ENCODE peak calls at places on chromosomes 12 and 14, in five cellular contexts. A is heart right ventricle, Q is fibroblast of mammary gland, R is lung, Z is HepG2. E is an unnamed sample.
A peak's percentile ranks its signal among the peaks of the same experiment; 100 is the strongest.

GRCh38 chr14:32458720-32459119 is 129.6 kb downstream of the AKAP6 start:
- DNase-seq in A (no peak), Q (no peak), R (no peak), Z (no peak), E (no peak)

GRCh38 chr12:6222009-6222702 is 22.0 kb downstream of the CD9 start:
- DNase-seq in A (no peak), Q (no peak), R (no peak), Z (peak; percentile 46), E (no peak)

GRCh38 chr14:88209273-88209672 is 113.8 kb downstream of the KCNK10 start:
- DNase-seq in A (no peak), Q (no peak), R (no peak), Z (no peak), E (no peak)

GRCh38 chr12:122081108-122081696 is 2.6 kb downstream of the MLXIP start:
- DNase-seq in A (no peak), Q (peak; percentile 53), R (no peak), Z (no peak), E (no peak)

GRCh38 chr14:52829527-52829926 is 38.1 kb upstream of the GNPNAT1 start:
- DNase-seq in A (no peak), Q (no peak), R (no peak), Z (no peak), E (no peak)

GRCh38 chr14:68569970-68570409 is 222.9 kb downstream of the ZFP36L1 start:
- DNase-seq in A (no peak), Q (no peak), R (no peak), Z (peak; percentile 51), E (no peak)

GRCh38 chr12:1720494-1720893 is 29.6 kb downstream of the ADIPOR2 start:
- DNase-seq in A (no peak), Q (no peak), R (no peak), Z (no peak), E (no peak)

GRCh38 chr12:94872671-94873367 is 130.7 kb downstream of the NDUFA12 start:
- DNase-seq in A (no peak), Q (no peak), R (no peak), Z (no peak), E (peak; percentile 19)

GRCh38 chr14:57382283-57382682 is 8.1 kb upstream of the NAA30 start:
- DNase-seq in A (no peak), Q (peak; percentile 96), R (no peak), Z (peak; percentile 42), E (no peak)

GRCh38 chr12:12267801-12268200 is 957 bp upstream of the LRP6 start:
- DNase-seq in A (no peak), Q (no peak), R (no peak), Z (no peak), E (peak; percentile 8)

GRCh38 chr12:127083028-127083949 is 1183.7 kb upstream of the TMEM132C start:
- DNase-seq in A (no peak), Q (peak; percentile 84), R (no peak), Z (peak; percentile 59), E (no peak)

GRCh38 chr12:96720363-96720705 is 186.7 kb upstream of the NEDD1 start:
- DNase-seq in A (no peak), Q (peak; percentile 1), R (no peak), Z (no peak), E (no peak)

GRCh38 chr14:91284791-91285548 is 40.5 kb upstream of the GPR68 start:
- DNase-seq in A (no peak), Q (no peak), R (no peak), Z (no peak), E (no peak)

GRCh38 chr14:60274448-60274847 is 25.4 kb downstream of the PPM1A start:
- DNase-seq in A (no peak), Q (no peak), R (no peak), Z (peak; percentile 52), E (no peak)

GRCh38 chr14:60277605-60278190 is 28.7 kb downstream of the PPM1A start:
- DNase-seq in A (no peak), Q (no peak), R (no peak), Z (no peak), E (no peak)

GRCh38 chr14:60275932-60276331 is 26.9 kb downstream of the PPM1A start:
- DNase-seq in A (no peak), Q (no peak), R (no peak), Z (peak; percentile 56), E (no peak)

GRCh38 chr14:60276347-60276746 is 27.3 kb downstream of the PPM1A start:
- DNase-seq in A (no peak), Q (no peak), R (no peak), Z (no peak), E (no peak)

DNA sequence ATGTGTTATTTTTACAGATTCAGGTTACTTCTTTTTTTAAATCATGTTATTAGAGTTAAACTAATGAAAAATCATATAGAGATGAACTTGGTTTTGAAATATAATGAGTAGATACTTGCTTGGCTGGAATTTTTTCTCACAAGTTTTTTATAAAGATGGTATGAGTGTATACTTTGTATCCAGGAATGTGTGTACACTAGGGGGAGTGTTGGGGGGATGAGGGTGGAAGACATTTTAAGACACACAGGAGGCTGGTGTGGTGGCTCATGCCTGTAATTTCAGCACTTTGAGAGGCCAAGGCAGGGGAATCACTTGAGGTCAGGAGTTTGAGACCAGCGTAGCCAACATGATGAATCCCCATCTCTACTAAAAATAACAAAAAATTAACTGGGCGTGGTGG is 23.2 kb downstream of the PPM1A start:
- DNase-seq in A (no peak), Q (no peak), R (no peak), Z (no peak), E (no peak)
- TF ChIP-seq CTCF in A (no peak), Q (no peak), R (no peak), Z (no peak), E (no peak)

GRCh38 chr12:31245822-31246469 is 80.0 kb downstream of the SINHCAF start:
- DNase-seq in A (no peak), Q (no peak), R (no peak), Z (peak; percentile 44), E (no peak)
- TF ChIP-seq CTCF in A (no peak), Q (no peak), R (no peak), Z (peak; percentile 70), E (no peak)

GRCh38 chr12:114858388-114859146 is 174.6 kb upstream of the TBX3 start:
- DNase-seq in A (no peak), Q (no peak), R (no peak), Z (peak; percentile 43), E (no peak)
- TF ChIP-seq CTCF in A (peak; percentile 6), Q (peak; percentile 33), R (no peak), Z (peak; percentile 50), E (peak; percentile 51)

GRCh38 chr14:46920542-46920941 is 269.0 kb upstream of the RPL10L start:
- DNase-seq in A (no peak), Q (no peak), R (no peak), Z (no peak), E (no peak)
- TF ChIP-seq CTCF in A (no peak), Q (no peak), R (no peak), Z (no peak), E (peak; percentile 79)